ENCODE peak calls at places on chromosomes 12 and 14, in five cellular contexts. I is trophoblast cell, S is neuronal stem cell, E is H1, A is mesenchymal stem cell. O is an unnamed sample.

GRCh38 chr14:57205953-57206352 is 62.8 kb downstream of the EXOC5 start:
- DNase-seq in S (no peak), I (peak; percentile 7), E (no peak), A (peak; percentile 20), O (no peak)

GRCh38 chr12:116969615-116970575 is 59.1 kb downstream of the FBXW8 start:
- DNase-seq in E (no peak), I (no peak), S (no peak), A (no peak), O (no peak)

GRCh38 chr12:124191024-124191359 is 103.9 kb upstream of the RFLNA start:
- DNase-seq in S (no peak), A (peak; percentile 29), E (no peak), I (no peak), O (no peak)

GRCh38 chr14:68441532-68441931 is 351.3 kb downstream of the ZFP36L1 start:
- DNase-seq in E (no peak), I (no peak), A (no peak), S (no peak), O (no peak)

GRCh38 chr14:76937181-76938091 is 91.1 kb downstream of the IRF2BPL start:
- DNase-seq in A (peak; percentile 84), I (no peak), E (no peak), S (no peak), O (no peak)

GRCh38 chr14:104254735-104255400 is 116.5 kb downstream of the KIF26A start:
- DNase-seq in E (no peak), S (no peak), A (no peak), I (no peak), O (no peak)

GRCh38 chr14:35399083-35399807 is 5.3 kb downstream of the NFKBIA start:
- DNase-seq in A (peak; percentile 77), S (no peak), E (no peak), I (peak; percentile 75), O (no peak)

GRCh38 chr12:50642755-50643154 is 121.1 kb upstream of the ATF1 start:
- DNase-seq in S (no peak), A (no peak), E (no peak), I (no peak), O (no peak)

GRCh38 chr12:43332977-43333649 is 218.9 kb downstream of the ADAMTS20 start:
- DNase-seq in I (no peak), A (peak; percentile 83), S (no peak), E (no peak), O (no peak)

GRCh38 chr12:98253207-98253606 is 262.2 kb upstream of the TMPO start:
- DNase-seq in I (no peak), A (no peak), E (no peak), S (no peak), O (no peak)

GRCh38 chr14:33728010-33728498 is 222.8 kb downstream of the EGLN3 start:
- DNase-seq in S (no peak), E (no peak), I (no peak), A (no peak), O (no peak)

GRCh38 chr12:106084048-106084671 is 54.6 kb downstream of the NUAK1 start:
- DNase-seq in E (peak; percentile 57), I (no peak), S (peak; percentile 81), A (peak; percentile 94), O (peak; percentile 74)

GRCh38 chr14:77955816-77956796 is 156.2 kb downstream of the ADCK1 start:
- DNase-seq in S (no peak), E (no peak), A (no peak), I (no peak), O (no peak)

GRCh38 chr14:92103363-92103762 is 3.0 kb downstream of the ATXN3 start:
- DNase-seq in I (no peak), S (no peak), E (no peak), A (no peak), O (no peak)

GRCh38 chr14:40393143-40393542 is 960.9 kb upstream of the FBXO33 start:
- DNase-seq in E (no peak), I (no peak), A (no peak), S (no peak), O (no peak)

DNA sequence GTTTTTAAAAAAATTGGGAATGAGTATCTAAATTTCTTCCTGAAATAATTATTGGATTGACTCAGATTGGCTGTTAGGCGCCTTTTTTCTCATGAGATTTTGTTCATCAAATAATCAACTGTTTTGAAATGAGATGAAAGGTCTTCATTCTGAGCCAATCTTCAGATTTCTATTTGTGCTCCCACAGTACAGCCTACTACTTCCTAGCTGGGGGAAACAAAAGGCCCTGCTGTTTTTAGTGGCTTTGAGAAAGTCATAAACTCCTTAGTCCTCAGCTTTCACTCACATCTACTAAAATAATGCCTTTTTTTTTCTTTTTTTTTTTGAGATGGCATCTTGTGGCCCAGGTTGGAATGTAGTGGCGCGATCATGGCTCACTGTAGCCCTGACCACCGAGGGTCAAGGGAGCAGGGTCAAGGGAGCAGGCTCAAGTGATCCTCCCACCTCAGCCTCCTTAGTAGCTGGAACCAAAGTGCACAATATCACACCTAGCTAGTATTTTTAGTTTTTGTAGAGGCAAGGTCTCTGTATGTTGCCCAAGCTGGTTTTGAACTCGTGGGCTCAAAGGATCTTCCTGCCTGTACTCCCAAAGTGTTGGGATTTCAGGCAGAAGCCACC is 15.2 kb downstream of the NACA start:
- DNase-seq in E (no peak), S (no peak), I (no peak), A (no peak), O (no peak)
- H2BK12ac ChIP-seq in E (no peak overlapping the region), S (no peak overlapping the region), I (no peak overlapping the region), A (no peak overlapping the region), O (no peak overlapping the region)

DNA sequence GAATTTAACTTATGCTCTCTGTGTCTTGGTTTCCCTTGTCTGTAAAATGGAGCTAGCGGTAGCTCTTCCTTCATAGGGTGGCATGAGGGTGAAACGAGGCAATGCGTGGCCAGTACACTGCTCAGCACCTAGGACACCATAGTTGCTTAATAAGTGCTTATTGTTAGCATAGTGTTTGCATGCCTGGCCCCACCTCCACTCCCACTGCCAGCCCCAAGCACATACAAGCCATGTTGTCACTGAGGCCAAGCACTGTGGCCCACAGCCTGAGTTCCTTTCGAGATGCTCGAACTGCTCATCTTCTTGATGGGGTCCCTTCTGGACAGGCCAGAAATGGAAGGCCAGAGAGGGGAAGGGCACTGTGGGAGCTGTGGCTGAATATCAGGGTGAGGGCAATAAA is 839 bp downstream of the FICD start:
- DNase-seq in A (no peak), E (no peak), S (no peak), I (no peak), O (no peak)
- H2BK12ac ChIP-seq in A (no peak overlapping the region), E (no peak overlapping the region), S (no peak overlapping the region), I (no peak overlapping the region), O (no peak overlapping the region)

GRCh38 chr14:54088271-54088670 is 131.6 kb upstream of the BMP4 start:
- DNase-seq in I (no peak), E (no peak), A (no peak), S (no peak), O (no peak)
- H2BK12ac ChIP-seq in I (no peak overlapping the region), E (no peak overlapping the region), A (no peak overlapping the region), S (no peak overlapping the region), O (no peak overlapping the region)

GRCh38 chr14:81618695-81619094 is 85.0 kb upstream of the SEL1L start:
- DNase-seq in S (no peak), I (no peak), A (no peak), E (no peak), O (no peak)
- H2BK12ac ChIP-seq in S (no peak overlapping the region), I (no peak overlapping the region), A (no peak overlapping the region), E (no peak overlapping the region), O (no peak overlapping the region)

GRCh38 chr12:131799195-131799594 is 29.0 kb upstream of the MMP17 start:
- DNase-seq in A (no peak), S (no peak), I (no peak), E (no peak), O (no peak)
- H2BK12ac ChIP-seq in A (no peak overlapping the region), S (no peak overlapping the region), I (no peak overlapping the region), E (no peak overlapping the region), O (no peak overlapping the region)

O was measured in H9.